ENCODE peak calls at places on chromosomes 5 and 9, in nine cellular contexts. B is breast epithelium, C is prostate gland, Y is stomach, A is lower leg skin, K is GM12891, J is HCT116, E is uterus, X is adrenal gland. T is an unnamed sample.
A peak's percentile ranks its signal among the peaks of the same experiment; 100 is the strongest.

GRCh38 chr5:68239485-68239884 is 23.9 kb downstream of the PIK3R1 start:
- DNase-seq in A (peak; percentile 86), J (no peak), X (peak; percentile 86), C (peak; percentile 50), K (peak; percentile 22), B (peak; percentile 69), Y (peak; percentile 63), E (peak; percentile 73), T (peak; percentile 48)

GRCh38 chr9:4490705-4491620 is 695 bp downstream of the SLC1A1 start:
- DNase-seq in E (no peak), K (peak; percentile 33), B (no peak), J (no peak), C (no peak), Y (no peak), A (no peak), X (no peak), T (peak; percentile 40)

GRCh38 chr5:128903550-128903949 is 61.7 kb upstream of the SLC27A6 start:
- DNase-seq in A (no peak), E (no peak), Y (no peak), C (no peak), B (no peak), X (no peak), K (no peak), J (no peak), T (no peak)

GRCh38 chr9:28758346-28758745 is 1185.1 kb upstream of the C9orf72 start:
- DNase-seq in C (no peak), E (no peak), Y (no peak), X (no peak), A (no peak), K (no peak), B (no peak), J (no peak), T (no peak)

GRCh38 chr5:75277463-75277862 is 40.8 kb upstream of the ANKRD31 start:
- DNase-seq in E (no peak), B (no peak), J (peak; percentile 21), Y (no peak), C (no peak), X (no peak), K (no peak), A (no peak), T (no peak)

GRCh38 chr9:19232830-19233194 is 2.3 kb downstream of the DENND4C start:
- DNase-seq in X (no peak), K (no peak), C (no peak), E (no peak), B (no peak), J (no peak), A (no peak), Y (no peak), T (no peak)

GRCh38 chr9:6757988-6758417 is 230 bp downstream of the KDM4C start:
- DNase-seq in C (no peak), B (no peak), K (no peak), J (no peak), X (peak; percentile 96), E (no peak), Y (no peak), A (no peak), T (peak; percentile 97)

GRCh38 chr9:17003576-17004240 is 131.1 kb upstream of the CNTLN start:
- DNase-seq in A (no peak), E (no peak), K (no peak), X (no peak), B (no peak), C (no peak), Y (no peak), J (no peak), T (no peak)

GRCh38 chr5:9339206-9339818 is 206.6 kb downstream of the SEMA5A start:
- DNase-seq in K (no peak), Y (no peak), A (no peak), E (no peak), J (no peak), B (no peak), C (no peak), X (no peak), T (no peak)

GRCh38 chr5:172939561-172939960 is 19.7 kb upstream of the RPL26L1 start:
- DNase-seq in X (peak; percentile 78), C (no peak), J (no peak), K (no peak), B (no peak), E (no peak), A (no peak), Y (no peak), T (no peak)

GRCh38 chr5:180739958-180740357 is at the start of gene OR2Y1:
- DNase-seq in K (no peak), E (no peak), A (no peak), X (no peak), B (no peak), Y (no peak), J (no peak), C (no peak), T (no peak)

GRCh38 chr5:4730279-4730678 is 409.9 kb upstream of the ADAMTS16 start:
- DNase-seq in C (no peak), B (no peak), A (no peak), K (no peak), E (no peak), Y (no peak), J (no peak), X (no peak), T (no peak)

GRCh38 chr9:96556701-96557461 is 62.8 kb downstream of the CDC14B start:
- DNase-seq in E (no peak), K (no peak), C (no peak), Y (no peak), J (no peak), A (no peak), X (no peak), B (no peak), T (no peak)

GRCh38 chr5:88964831-88965230 is 81.8 kb upstream of the MEF2C start:
- DNase-seq in B (no peak), C (no peak), E (no peak), J (no peak), X (no peak), Y (no peak), A (no peak), K (no peak), T (no peak)

GRCh38 chr5:103362211-103362610 is 103.6 kb downstream of the MACIR start:
- DNase-seq in J (no peak), X (no peak), B (no peak), K (no peak), E (no peak), C (no peak), Y (no peak), A (no peak), T (no peak)

DNA sequence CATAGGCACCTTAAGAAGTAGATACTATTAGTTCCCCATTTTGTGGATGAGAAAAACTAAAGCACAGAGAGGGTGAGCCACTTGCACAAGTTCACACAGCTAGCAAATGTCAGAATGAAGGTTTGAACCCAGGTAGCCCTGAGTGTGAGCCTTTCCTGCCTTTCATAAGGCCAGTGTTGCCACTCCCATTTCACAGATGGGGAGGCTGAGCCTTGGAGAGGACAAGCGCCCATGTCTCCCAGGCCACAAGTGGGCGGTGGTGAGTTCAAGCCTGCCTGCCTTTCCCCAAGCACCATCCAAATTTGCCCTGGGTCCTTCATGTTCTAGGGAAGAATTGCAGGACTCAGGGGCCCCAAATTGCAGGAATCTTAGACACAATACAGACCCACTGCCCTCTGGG is 50.6 kb downstream of the LHX2 start:
- DNase-seq in C (no peak), B (no peak), X (no peak), J (no peak), Y (no peak), A (no peak), K (no peak), E (no peak), T (no peak)
- TF ChIP-seq POLR2A in C (no peak), B (no peak), X (no peak), J (no peak), Y (no peak), A (no peak), K (no peak), E (no peak), T (no peak)

GRCh38 chr5:27472000-27472763 is 433.8 kb upstream of the CDH9 start:
- DNase-seq in J (no peak), E (no peak), K (no peak), C (no peak), B (no peak), Y (no peak), X (no peak), A (no peak), T (no peak)
- TF ChIP-seq POLR2A in J (no peak), E (no peak), K (peak; percentile 55), C (no peak), B (no peak), Y (no peak), X (no peak), A (no peak), T (no peak)

DNA sequence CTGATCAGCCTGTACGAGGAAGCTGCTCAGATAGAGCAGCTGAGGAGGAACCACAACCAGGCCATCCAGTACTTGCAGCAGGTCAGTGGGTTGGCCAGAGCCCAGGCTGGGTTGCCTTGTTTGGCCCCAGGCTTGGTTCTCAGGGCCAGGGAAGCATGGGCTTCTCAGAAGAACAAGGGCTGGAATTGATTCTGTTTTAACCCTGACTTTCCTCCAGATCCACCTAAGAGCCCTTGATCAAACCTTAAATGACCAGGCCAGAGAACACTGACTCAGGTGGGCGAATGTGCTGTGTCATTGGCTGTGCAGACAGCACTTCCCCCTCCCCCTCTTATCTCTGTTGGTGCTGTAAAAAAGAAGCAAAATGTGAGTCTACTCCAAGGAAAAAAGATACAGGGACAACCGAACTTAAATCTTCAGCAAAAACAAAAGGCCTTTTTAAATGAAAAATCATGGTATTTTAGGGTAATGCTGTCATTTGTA is 28.1 kb downstream of the TTC23L start:
- DNase-seq in B (peak; percentile 39), J (no peak), X (peak; percentile 32), C (no peak), K (no peak), Y (no peak), A (peak; percentile 18), E (peak; percentile 20), T (no peak)
- TF ChIP-seq POLR2A in B (no peak), J (no peak), X (no peak), C (no peak), K (no peak), Y (no peak), A (no peak), E (no peak), T (no peak)

GRCh38 chr9:137147793-137148160 is 8.8 kb downstream of the GRIN1 start:
- DNase-seq in Y (no peak), E (no peak), J (no peak), A (no peak), X (no peak), C (no peak), K (no peak), B (no peak), T (no peak)
- TF ChIP-seq POLR2A in Y (no peak), E (no peak), J (no peak), A (no peak), X (no peak), C (no peak), K (no peak), B (no peak), T (no peak)

T was measured in thyroid gland.